ENCODE peak calls at places on chromosomes 16 and 17, in four cellular contexts. G, T, Q and D are unnamed samples.
A peak's percentile ranks its signal among the peaks of the same experiment; 100 is the strongest.

GRCh38 chr16:84605339-84605848 is 12.5 kb downstream of the COTL1 start:
- DNase-seq in G (no peak), T (no peak), Q (no peak), D (no peak)

GRCh38 chr16:1979271-1980025 is 1.8 kb downstream of the NOXO1 start:
- DNase-seq in G (no peak), T (no peak), Q (no peak), D (no peak)

GRCh38 chr16:35745191-35745590 is 2285.8 kb downstream of the TP53TG3F start:
- DNase-seq in G (no peak), T (no peak), Q (no peak), D (no peak)

GRCh38 chr16:3180445-3180878 is 7.5 kb upstream of the OR1F1 start:
- DNase-seq in G (peak; percentile 70), T (no peak), Q (no peak), D (no peak)

GRCh38 chr17:81405382-81406005 is 10.2 kb downstream of the BAHCC1 start:
- DNase-seq in G (peak; percentile 54), T (no peak), Q (no peak), D (no peak)

GRCh38 chr17:44672479-44673093 is 16.3 kb downstream of the MEIOC start:
- DNase-seq in G (no peak), T (no peak), Q (no peak), D (peak; percentile 17)

GRCh38 chr16:12500771-12501170 is 302.9 kb downstream of the CPPED1 start:
- DNase-seq in G (no peak), T (peak; percentile 77), Q (no peak), D (no peak)

GRCh38 chr17:21108651-21109050 is 18.1 kb upstream of the DHRS7B start:
- DNase-seq in G (peak; percentile 15), T (no peak), Q (no peak), D (no peak)

GRCh38 chr16:76193851-76194620 is 83.2 kb upstream of the CNTNAP4 start:
- DNase-seq in G (no peak), T (no peak), Q (no peak), D (no peak)

GRCh38 chr17:49549691-49550678 is 25.7 kb upstream of the NXPH3 start:
- DNase-seq in G (no peak), T (peak; percentile 69), Q (no peak), D (no peak)

GRCh38 chr17:75611746-75612437 is 21.3 kb upstream of the SMIM5 start:
- DNase-seq in G (no peak), T (no peak), Q (no peak), D (no peak)

GRCh38 chr16:78179666-78180065 is 80.2 kb downstream of the WWOX start:
- DNase-seq in G (no peak), T (no peak), Q (no peak), D (no peak)

GRCh38 chr17:80260791-80261158 is at the start of gene RNF213:
- DNase-seq in G (peak; percentile 72), T (peak; percentile 88), Q (peak; percentile 67), D (peak; percentile 52)

GRCh38 chr16:27424772-27425498 is 23.0 kb downstream of the IL21R start:
- DNase-seq in G (no peak), T (no peak), Q (peak; percentile 15), D (no peak)

GRCh38 chr16:50137268-50137667 is 15.8 kb upstream of the TENT4B start:
- DNase-seq in G (no peak), T (no peak), Q (no peak), D (no peak)

GRCh38 chr16:21554795-21555585 is 44.4 kb upstream of the METTL9 start:
- DNase-seq in G (peak; percentile 96), T (peak; percentile 93), Q (peak; percentile 98), D (peak; percentile 58)

GRCh38 chr17:8141046-8141445 is 11.2 kb downstream of the PER1 start:
- DNase-seq in G (no peak), T (no peak), Q (no peak), D (no peak)

GRCh38 chr16:81774348-81774747 is 4.7 kb upstream of the PLCG2 start:
- DNase-seq in G (no peak), T (no peak), Q (peak; percentile 31), D (no peak)

GRCh38 chr17:59508999-59509398 is 56.4 kb upstream of the DHX40 start:
- DNase-seq in G (no peak), T (no peak), Q (no peak), D (no peak)

GRCh38 chr16:3952342-3953131 is 72.0 kb upstream of the CREBBP start:
- DNase-seq in G (peak; percentile 78), T (peak; percentile 87), Q (no peak), D (no peak)

GRCh38 chr17:81329279-81329926 is 34.3 kb upstream of the SLC38A10 start:
- DNase-seq in G (peak; percentile 44), T (peak; percentile 87), Q (no peak), D (peak; percentile 56)

GRCh38 chr16:35639233-35640205 is 2180.1 kb downstream of the TP53TG3F start:
- DNase-seq in G (no peak), T (no peak), Q (no peak), D (no peak)

GRCh38 chr17:31787857-31788570 is 71.0 kb downstream of the COPRS start:
- DNase-seq in G (no peak), T (no peak), Q (no peak), D (no peak)

GRCh38 chr16:85750021-85750826 is 672 bp downstream of the C16orf74 start:
- DNase-seq in G (peak; percentile 70), T (no peak), Q (peak; percentile 68), D (peak; percentile 43)

GRCh38 chr17:27975146-27976011 is 67.1 kb upstream of the NLK start:
- DNase-seq in G (no peak), T (no peak), Q (no peak), D (peak; percentile 99)

GRCh38 chr17:35554668-35555067 is 6.0 kb downstream of the SLFN14 start:
- DNase-seq in G (no peak), T (no peak), Q (no peak), D (no peak)

GRCh38 chr17:78572277-78573205 is 4.7 kb downstream of the DNAH17 start:
- DNase-seq in G (peak; percentile 18), T (no peak), Q (no peak), D (peak; percentile 75)

GRCh38 chr16:87392823-87393679 is 915 bp downstream of the MAP1LC3B start:
- DNase-seq in G (peak; percentile 55), T (no peak), Q (peak; percentile 48), D (no peak)

GRCh38 chr16:48386559-48387312 is 1.5 kb upstream of the SIAH1 start:
- DNase-seq in G (no peak), T (no peak), Q (no peak), D (no peak)

GRCh38 chr17:74599531-74599939 is 7.5 kb upstream of the CD300LD start:
- DNase-seq in G (no peak), T (no peak), Q (no peak), D (no peak)

GRCh38 chr17:27577884-27578717 is 52.9 kb upstream of the LGALS9 start:
- DNase-seq in G (no peak), T (no peak), Q (no peak), D (no peak)